ENCODE peak calls at places on chromosomes 16 and 17, in seven cellular contexts. H, X, J, E, F, L and Y are unnamed samples. For H3K4me1, the result is how much of the 10 kb centered on the place peaks cover.

GRCh38 chr17:10589553-10590145 is 40.2 kb upstream of the MYH2 start:
- DNase-seq in H (no peak), X (no peak), J (no peak), E (no peak), F (no peak), L (no peak), Y (no peak)

GRCh38 chr17:20955437-20956323 is 87.1 kb downstream of the USP22 start:
- DNase-seq in H (peak), X (no peak), J (peak), E (no peak), F (no peak), L (no peak), Y (no peak)

GRCh38 chr16:30096105-30096861 is at the start of gene YPEL3:
- DNase-seq in H (peak), X (peak), J (peak), E (peak), F (peak), L (no peak), Y (peak)

GRCh38 chr17:79760197-79760906 is 17.6 kb upstream of the CBX2 start:
- DNase-seq in H (no peak), X (no peak), J (no peak), E (no peak), F (no peak), L (no peak), Y (no peak)

GRCh38 chr17:27566673-27567562 is 64.1 kb upstream of the LGALS9 start:
- DNase-seq in H (no peak), X (no peak), J (no peak), E (no peak), F (peak), L (no peak), Y (no peak)

GRCh38 chr16:81900456-81900855 is 110.8 kb downstream of the SDR42E1 start:
- DNase-seq in H (no peak), X (no peak), J (no peak), E (no peak), F (no peak), L (no peak), Y (no peak)

GRCh38 chr17:66953661-66954060 is 10.8 kb upstream of the CACNG4 start:
- DNase-seq in H (no peak), X (no peak), J (no peak), E (no peak), F (no peak), L (no peak), Y (no peak)

GRCh38 chr16:66442502-66443268 is 15.6 kb downstream of the BEAN1 start:
- DNase-seq in H (no peak), X (no peak), J (no peak), E (no peak), F (no peak), L (no peak), Y (no peak)

GRCh38 chr17:1379208-1379929 is 20.7 kb downstream of the YWHAE start:
- DNase-seq in H (no peak), X (no peak), J (no peak), E (no peak), F (no peak), L (no peak), Y (no peak)
- H3K4me1 ChIP-seq in H (under half), X (half or more), J (under half), E (under half), F (half or more), L (under half), Y (half or more)

DNA sequence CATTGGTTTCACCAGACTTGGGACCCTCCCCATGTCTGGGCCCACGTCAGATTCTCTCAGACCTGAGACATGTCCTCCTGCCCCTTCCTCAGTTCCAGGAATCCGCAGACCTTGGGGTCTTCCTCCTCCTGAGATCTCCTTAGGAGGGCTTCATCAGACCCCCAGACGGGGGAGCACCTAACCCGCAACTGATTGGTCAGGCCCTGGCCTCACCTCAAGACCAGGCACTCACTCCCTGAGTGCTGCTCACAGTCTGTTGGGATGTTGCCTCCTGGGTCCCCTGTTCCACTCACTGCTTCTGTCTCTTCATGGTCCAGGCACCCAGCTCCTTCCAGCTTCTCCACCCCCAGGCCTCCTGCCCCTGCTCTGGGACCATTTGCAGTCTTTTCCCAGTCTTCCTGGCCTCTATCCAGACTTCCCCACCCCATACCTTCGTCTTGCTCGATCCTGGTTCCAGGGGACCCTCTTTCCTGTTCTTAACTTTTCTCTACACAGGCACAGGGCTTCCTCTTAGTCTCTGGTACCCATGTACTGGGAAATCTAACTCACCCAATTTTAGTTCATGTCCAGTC is 1.2 kb downstream of the GID4 start:
- DNase-seq in H (no peak), X (no peak), J (no peak), E (no peak), F (no peak), L (no peak), Y (no peak)
- H3K4me1 ChIP-seq in H (under half), X (under half), J (under half), E (under half), F (under half), L (under half), Y (half or more)

GRCh38 chr16:14101415-14101814 is 30.3 kb downstream of the MRTFB start:
- DNase-seq in H (peak), X (no peak), J (no peak), E (no peak), F (no peak), L (no peak), Y (no peak)
- H3K4me1 ChIP-seq in H (half or more), X (half or more), J (under half), E (under half), F (under half), L (under half), Y (under half)

GRCh38 chr16:2156025-2156848 is 655 bp downstream of the TRAF7 start:
- DNase-seq in H (peak), X (no peak), J (no peak), E (peak), F (no peak), L (no peak), Y (no peak)
- H3K4me1 ChIP-seq in H (under half), X (half or more), J (under half), E (under half), F (half or more), L (half or more), Y (under half)

GRCh38 chr16:68372381-68372720 is 61.5 kb downstream of the PRMT7 start:
- DNase-seq in H (no peak), X (no peak), J (no peak), E (no peak), F (no peak), L (no peak), Y (no peak)
- H3K4me1 ChIP-seq in H (under half), X (under half), J (under half), E (under half), F (under half), L (under half), Y (under half)

GRCh38 chr17:787641-788221 is 5.6 kb downstream of the MRM3 start:
- DNase-seq in H (no peak), X (peak), J (no peak), E (no peak), F (no peak), L (no peak), Y (no peak)
- H3K4me1 ChIP-seq in H (under half), X (under half), J (under half), E (under half), F (under half), L (under half), Y (under half)

DNA sequence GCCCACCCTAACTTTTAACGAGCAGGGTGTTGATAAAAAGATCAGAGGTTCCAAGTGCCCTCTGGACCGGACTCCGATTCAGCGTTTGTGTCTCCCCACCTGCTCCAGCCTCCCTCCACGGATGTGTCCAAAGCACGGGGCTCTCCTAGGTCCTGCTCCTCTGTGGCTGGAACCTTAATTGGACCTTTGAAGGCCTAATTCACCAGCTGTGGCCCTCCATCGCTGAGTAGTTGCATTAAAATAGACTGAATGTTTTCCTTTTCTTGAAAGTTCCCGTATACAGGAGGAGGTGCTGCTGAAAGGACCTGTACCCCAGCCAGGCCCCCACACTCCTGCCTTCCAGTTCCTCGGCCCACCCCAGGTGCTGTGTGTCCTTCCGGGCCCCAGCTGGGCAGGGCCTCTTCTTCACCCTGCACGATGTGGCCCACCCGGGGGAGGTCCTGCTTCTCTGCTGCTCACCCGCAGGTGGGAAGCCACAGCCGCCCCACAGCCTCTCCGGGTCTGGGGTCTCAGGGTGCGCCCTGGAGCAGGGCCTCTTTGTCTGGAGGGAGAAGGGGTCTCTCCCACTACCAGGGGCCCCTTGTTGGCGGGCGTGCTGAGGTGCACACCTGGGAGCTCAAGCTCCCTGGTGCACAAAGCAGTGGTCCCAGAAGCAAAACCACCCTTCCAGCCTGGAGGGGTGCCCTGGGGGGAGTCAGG is 1.3 kb upstream of the CACNA1H start:
- DNase-seq in H (no peak), X (no peak), J (no peak), E (no peak), F (no peak), L (no peak), Y (no peak)
- H3K4me1 ChIP-seq in H (under half), X (under half), J (under half), E (under half), F (under half), L (under half), Y (under half)

GRCh38 chr16:75120253-75120652 is 3.7 kb upstream of the LDHD start:
- DNase-seq in H (no peak), X (no peak), J (no peak), E (no peak), F (no peak), L (no peak), Y (no peak)
- H3K4me1 ChIP-seq in H (under half), X (under half), J (under half), E (under half), F (under half), L (under half), Y (under half)

DNA sequence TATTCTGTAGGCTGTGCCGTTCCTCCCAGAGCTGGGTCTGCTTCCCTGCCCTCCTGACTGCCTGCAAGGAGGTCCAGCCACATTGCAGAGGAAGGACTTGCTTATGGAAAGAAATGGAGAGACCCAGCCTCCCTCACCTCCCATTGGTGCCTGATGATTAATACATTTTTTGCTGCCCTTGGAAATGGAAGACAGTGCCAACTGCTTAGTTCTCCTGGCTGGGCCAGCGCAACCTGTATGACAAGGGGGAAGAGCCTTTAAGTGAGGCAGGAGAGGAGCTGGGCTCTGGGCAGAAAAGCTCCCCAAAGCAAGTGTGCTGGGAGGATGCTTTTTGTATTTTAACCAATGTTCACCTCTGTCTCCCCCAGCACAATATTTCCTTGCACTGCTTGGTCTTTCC is 238.5 kb downstream of the SOX9 start:
- DNase-seq in H (no peak), X (no peak), J (no peak), E (no peak), F (no peak), L (no peak), Y (no peak)
- H3K4me1 ChIP-seq in H (under half), X (under half), J (under half), E (under half), F (under half), L (half or more), Y (under half)